ENCODE peak calls at places on chromosomes 11 and 22, in ten cellular contexts. N is lung; Q is NB4; P is CD8-positive, alpha-beta T cell; T is Caco-2; L is kidney; H is omental fat pad; U is GM23338; V is lower leg skin; G is GM13976. B is an unnamed sample.

GRCh38 chr11:102166175-102166574 is 55.9 kb downstream of the YAP1 start:
- DNase-seq in G (no peak), N (no peak), P (no peak), V (no peak), T (no peak), L (no peak), U (no peak), Q (no peak), H (no peak), B (no peak)

GRCh38 chr22:44336962-44337657 is 24.4 kb upstream of the SHISAL1 start:
- DNase-seq in L (no peak), G (no peak), H (no peak), T (no peak), U (peak), P (no peak), Q (no peak), N (no peak), V (no peak), B (no peak)

GRCh38 chr22:26952654-26953379 is 295.4 kb downstream of the MIAT start:
- DNase-seq in N (no peak), V (peak), T (no peak), U (peak), L (no peak), Q (no peak), P (no peak), H (no peak), G (no peak), B (no peak)

GRCh38 chr11:129090056-129090455 is 102.1 kb downstream of the ARHGAP32 start:
- DNase-seq in H (no peak), G (no peak), N (no peak), P (no peak), U (no peak), L (no peak), V (no peak), T (no peak), Q (no peak), B (no peak)

GRCh38 chr11:205221-206001 is 1.8 kb downstream of the BET1L start:
- DNase-seq in P (no peak), H (no peak), G (no peak), U (no peak), L (peak), T (no peak), N (peak), Q (no peak), V (peak), B (no peak)

GRCh38 chr11:127106142-127106541 is 105.6 kb upstream of the KIRREL3 start:
- DNase-seq in L (no peak), H (no peak), T (no peak), V (no peak), Q (no peak), N (no peak), G (no peak), P (no peak), U (peak), B (peak)

GRCh38 chr11:89452780-89453179 is 38.4 kb downstream of the NOX4 start:
- DNase-seq in T (no peak), Q (no peak), G (no peak), U (no peak), L (no peak), H (no peak), V (no peak), P (no peak), N (no peak), B (no peak)

GRCh38 chr11:117498791-117499190 is 171.1 kb downstream of the CEP164 start:
- DNase-seq in G (no peak), Q (no peak), L (peak), T (no peak), P (no peak), H (no peak), V (no peak), N (no peak), U (no peak), B (no peak)

GRCh38 chr11:9765320-9766101 is 101.6 kb downstream of the SWAP70 start:
- DNase-seq in T (peak), V (no peak), L (peak), Q (peak), G (peak), U (peak), H (no peak), N (no peak), P (no peak), B (peak)

GRCh38 chr11:19814421-19814820 is 101.8 kb downstream of the NAV2 start:
- DNase-seq in T (no peak), H (no peak), G (no peak), L (no peak), N (no peak), P (no peak), Q (no peak), V (no peak), U (peak), B (no peak)

GRCh38 chr11:71433648-71434450 is 14.3 kb downstream of the DHCR7 start:
- DNase-seq in G (no peak), T (peak), N (peak), U (no peak), H (no peak), Q (peak), P (no peak), V (no peak), L (no peak), B (no peak)

GRCh38 chr11:13942908-13943505 is 19.5 kb upstream of the SPON1 start:
- DNase-seq in P (no peak), H (no peak), T (no peak), L (no peak), Q (no peak), G (no peak), U (no peak), V (no peak), N (no peak), B (peak)

GRCh38 chr11:15170170-15170569 is 55.4 kb downstream of the INSC start:
- DNase-seq in P (no peak), Q (no peak), L (no peak), N (no peak), H (no peak), V (no peak), U (no peak), T (no peak), G (no peak), B (no peak)

GRCh38 chr22:17751596-17751995 is 22.7 kb downstream of the BID start:
- DNase-seq in T (no peak), G (no peak), V (no peak), N (no peak), U (no peak), P (no peak), H (no peak), Q (no peak), L (no peak), B (no peak)

GRCh38 chr11:2071748-2072385 is 67.3 kb downstream of the IGF2 start:
- DNase-seq in H (no peak), T (no peak), G (no peak), N (no peak), U (no peak), Q (no peak), L (no peak), P (no peak), V (no peak), B (no peak)

GRCh38 chr11:75635009-75635909 is 33.6 kb downstream of the MAP6 start:
- DNase-seq in Q (no peak), V (no peak), L (peak), N (no peak), G (no peak), P (no peak), U (peak), H (no peak), T (no peak), B (no peak)

GRCh38 chr11:118243161-118243560 is 9.0 kb downstream of the MPZL3 start:
- DNase-seq in L (no peak), H (no peak), U (peak), V (no peak), G (no peak), N (no peak), Q (no peak), T (no peak), P (no peak), B (no peak)

GRCh38 chr11:128506999-128507591 is 80.3 kb downstream of the ETS1 start:
- DNase-seq in Q (no peak), U (peak), N (peak), V (peak), P (no peak), H (peak), T (peak), L (peak), G (no peak), B (peak)

GRCh38 chr11:57387284-57388030 is 3.0 kb downstream of the PRG2 start:
- DNase-seq in U (no peak), L (no peak), H (no peak), P (no peak), Q (peak), G (no peak), T (no peak), N (no peak), V (no peak), B (no peak)

GRCh38 chr22:22446527-22446926 is 62.0 kb downstream of the ZNF280B start:
- DNase-seq in U (no peak), H (no peak), G (no peak), V (no peak), P (no peak), N (no peak), T (no peak), Q (no peak), L (no peak), B (no peak)

GRCh38 chr11:43130616-43131015 is 181.2 kb upstream of the API5 start:
- DNase-seq in N (no peak), L (no peak), U (peak), P (no peak), G (no peak), Q (peak), V (no peak), H (no peak), T (peak), B (no peak)

GRCh38 chr11:83681045-83681781 is 395.0 kb upstream of the CCDC90B start:
- DNase-seq in Q (no peak), L (no peak), N (no peak), P (no peak), U (no peak), H (no peak), G (no peak), T (no peak), V (no peak), B (no peak)

GRCh38 chr11:134372961-134373360 is 39.1 kb downstream of the B3GAT1 start:
- DNase-seq in N (no peak), Q (no peak), U (no peak), P (no peak), V (no peak), G (no peak), H (no peak), L (peak), T (no peak), B (no peak)

GRCh38 chr22:42419328-42419881 is 12.8 kb downstream of the NFAM1 start:
- DNase-seq in P (no peak), H (no peak), N (no peak), U (no peak), G (peak), V (no peak), L (peak), T (no peak), Q (peak), B (no peak)

DNA sequence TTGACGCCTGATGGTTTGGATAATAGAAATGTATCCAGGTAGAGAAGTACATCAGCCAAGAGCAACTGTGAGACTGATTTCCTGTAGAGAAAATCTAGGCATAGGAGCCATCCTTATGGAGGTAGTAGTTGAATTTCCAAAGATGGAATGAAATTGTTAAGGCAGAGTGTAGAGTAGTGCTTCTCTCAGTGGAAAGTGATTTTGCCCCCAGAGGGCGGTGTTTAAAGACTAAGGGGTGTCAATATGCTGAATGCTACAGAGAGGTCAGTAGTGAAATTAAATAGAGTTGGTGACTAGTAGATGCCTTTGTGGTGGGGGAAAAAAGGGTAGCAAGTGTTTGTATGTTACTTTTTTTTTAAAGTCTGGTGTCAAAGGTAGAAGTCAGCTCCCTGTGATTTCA is 54.5 kb downstream of the TRIM44 start:
- DNase-seq in U (peak), V (no peak), H (no peak), Q (no peak), P (no peak), L (no peak), N (no peak), G (no peak), T (peak), B (no peak)
- TF ChIP-seq CTCF in U (peak), V (no peak), H (no peak), Q (no peak), P (no peak), L (no peak), N (no peak), G (no peak), T (peak), B (peak)

GRCh38 chr11:66491315-66491935 is 11.2 kb downstream of the DPP3 start:
- DNase-seq in Q (no peak), P (no peak), T (peak), V (no peak), L (no peak), N (no peak), U (peak), H (no peak), G (no peak), B (no peak)
- TF ChIP-seq CTCF in Q (peak), P (no peak), T (peak), V (no peak), L (no peak), N (no peak), U (peak), H (no peak), G (no peak), B (peak)

GRCh38 chr11:17770048-17770652 is 35.6 kb downstream of the KCNC1 start:
- DNase-seq in Q (peak), G (no peak), T (peak), U (peak), L (peak), P (no peak), H (no peak), N (peak), V (no peak), B (no peak)
- TF ChIP-seq CTCF in Q (peak), G (no peak), T (peak), U (peak), L (no peak), P (no peak), H (no peak), N (no peak), V (no peak), B (no peak)

GRCh38 chr11:37748641-37749040 is 1150.6 kb upstream of the RAG2 start:
- DNase-seq in P (no peak), L (no peak), V (no peak), T (no peak), G (no peak), U (no peak), H (no peak), Q (no peak), N (no peak), B (no peak)
- TF ChIP-seq CTCF in P (no peak), L (no peak), V (no peak), T (no peak), G (no peak), U (no peak), H (no peak), Q (no peak), N (no peak), B (no peak)

GRCh38 chr11:12088047-12088481 is 22.3 kb upstream of the MICAL2 start:
- DNase-seq in V (peak), H (no peak), N (no peak), U (no peak), Q (peak), G (no peak), L (no peak), P (no peak), T (peak), B (peak)
- TF ChIP-seq CTCF in V (no peak), H (no peak), N (no peak), U (peak), Q (no peak), G (no peak), L (no peak), P (no peak), T (peak), B (peak)

GRCh38 chr11:109853156-109853776 is 239.9 kb upstream of the ZC3H12C start:
- DNase-seq in T (peak), H (no peak), P (no peak), G (peak), U (peak), L (no peak), N (no peak), Q (peak), V (no peak), B (peak)
- TF ChIP-seq CTCF in T (peak), H (no peak), P (no peak), G (peak), U (peak), L (peak), N (no peak), Q (peak), V (no peak), B (peak)